ENCODE peak calls at places on chromosomes 6 and 20, in nine cellular contexts. One of them, this sample, is unnamed.

GRCh38 chr6:6975395-6976111 is 132.2 kb upstream of the RREB1 start:
- DNase-seq in tibial nerve: no peak
- DNase-seq in CD8-positive, alpha-beta memory T cell: no peak
- DNase-seq in left ventricle myocardium inferior: peak
- DNase-seq in brain microvascular endothelial cell: no peak
- DNase-seq in PC-9: no peak
- DNase-seq in right atrium auricular region: no peak
- DNase-seq in heart left ventricle: peak
- DNase-seq in cardiac muscle cell: peak
- DNase-seq in this sample: no peak

GRCh38 chr20:64083380-64084208 is 604 bp downstream of the LKAAEAR1 start:
- DNase-seq in cardiac muscle cell: peak
- DNase-seq in heart left ventricle: peak
- DNase-seq in PC-9: peak
- DNase-seq in tibial nerve: peak
- DNase-seq in brain microvascular endothelial cell: peak
- DNase-seq in right atrium auricular region: peak
- DNase-seq in left ventricle myocardium inferior: peak
- DNase-seq in CD8-positive, alpha-beta memory T cell: peak
- DNase-seq in this sample: peak

GRCh38 chr6:130959938-130960337 is 103.1 kb downstream of the EPB41L2 start:
- DNase-seq in cardiac muscle cell: no peak
- DNase-seq in CD8-positive, alpha-beta memory T cell: no peak
- DNase-seq in PC-9: no peak
- DNase-seq in heart left ventricle: no peak
- DNase-seq in left ventricle myocardium inferior: no peak
- DNase-seq in tibial nerve: no peak
- DNase-seq in brain microvascular endothelial cell: no peak
- DNase-seq in right atrium auricular region: no peak
- DNase-seq in this sample: no peak

GRCh38 chr6:161407581-161407980 is 133.7 kb upstream of the AGPAT4 start:
- DNase-seq in brain microvascular endothelial cell: peak
- DNase-seq in PC-9: no peak
- DNase-seq in heart left ventricle: no peak
- DNase-seq in CD8-positive, alpha-beta memory T cell: no peak
- DNase-seq in right atrium auricular region: no peak
- DNase-seq in tibial nerve: no peak
- DNase-seq in left ventricle myocardium inferior: no peak
- DNase-seq in cardiac muscle cell: peak
- DNase-seq in this sample: no peak

GRCh38 chr20:42483694-42484303 is 705.9 kb downstream of the PTPRT start:
- DNase-seq in left ventricle myocardium inferior: no peak
- DNase-seq in brain microvascular endothelial cell: no peak
- DNase-seq in CD8-positive, alpha-beta memory T cell: no peak
- DNase-seq in cardiac muscle cell: peak
- DNase-seq in heart left ventricle: no peak
- DNase-seq in right atrium auricular region: no peak
- DNase-seq in tibial nerve: no peak
- DNase-seq in PC-9: peak
- DNase-seq in this sample: no peak

GRCh38 chr6:167678102-167679101 is 148.3 kb upstream of the AFDN start:
- DNase-seq in PC-9: no peak
- DNase-seq in CD8-positive, alpha-beta memory T cell: no peak
- DNase-seq in right atrium auricular region: no peak
- DNase-seq in cardiac muscle cell: peak
- DNase-seq in left ventricle myocardium inferior: peak
- DNase-seq in tibial nerve: no peak
- DNase-seq in brain microvascular endothelial cell: no peak
- DNase-seq in heart left ventricle: peak
- DNase-seq in this sample: no peak

GRCh38 chr20:11797161-11797560 is 120.5 kb upstream of the BTBD3 start:
- DNase-seq in cardiac muscle cell: no peak
- DNase-seq in tibial nerve: no peak
- DNase-seq in brain microvascular endothelial cell: no peak
- DNase-seq in PC-9: no peak
- DNase-seq in CD8-positive, alpha-beta memory T cell: no peak
- DNase-seq in left ventricle myocardium inferior: no peak
- DNase-seq in heart left ventricle: no peak
- DNase-seq in right atrium auricular region: no peak
- DNase-seq in this sample: no peak

GRCh38 chr20:13995841-13996240 is 525 bp downstream of the MACROD2 start:
- DNase-seq in right atrium auricular region: no peak
- DNase-seq in PC-9: peak
- DNase-seq in CD8-positive, alpha-beta memory T cell: no peak
- DNase-seq in left ventricle myocardium inferior: peak
- DNase-seq in brain microvascular endothelial cell: no peak
- DNase-seq in tibial nerve: no peak
- DNase-seq in cardiac muscle cell: no peak
- DNase-seq in heart left ventricle: peak
- DNase-seq in this sample: peak

GRCh38 chr20:7828437-7828836 is 111.8 kb downstream of the HAO1 start:
- DNase-seq in heart left ventricle: no peak
- DNase-seq in right atrium auricular region: no peak
- DNase-seq in CD8-positive, alpha-beta memory T cell: no peak
- DNase-seq in brain microvascular endothelial cell: no peak
- DNase-seq in left ventricle myocardium inferior: no peak
- DNase-seq in cardiac muscle cell: peak
- DNase-seq in tibial nerve: no peak
- DNase-seq in PC-9: no peak
- DNase-seq in this sample: no peak

GRCh38 chr20:7818477-7818876 is 121.8 kb downstream of the HAO1 start:
- DNase-seq in brain microvascular endothelial cell: no peak
- DNase-seq in right atrium auricular region: no peak
- DNase-seq in heart left ventricle: no peak
- DNase-seq in cardiac muscle cell: no peak
- DNase-seq in PC-9: no peak
- DNase-seq in left ventricle myocardium inferior: no peak
- DNase-seq in CD8-positive, alpha-beta memory T cell: no peak
- DNase-seq in tibial nerve: no peak
- DNase-seq in this sample: no peak

GRCh38 chr20:7817286-7817685 is 123.0 kb downstream of the HAO1 start:
- DNase-seq in heart left ventricle: no peak
- DNase-seq in CD8-positive, alpha-beta memory T cell: no peak
- DNase-seq in left ventricle myocardium inferior: no peak
- DNase-seq in brain microvascular endothelial cell: no peak
- DNase-seq in cardiac muscle cell: no peak
- DNase-seq in right atrium auricular region: no peak
- DNase-seq in PC-9: no peak
- DNase-seq in tibial nerve: no peak
- DNase-seq in this sample: no peak

GRCh38 chr20:7822772-7823171 is 117.5 kb downstream of the HAO1 start:
- DNase-seq in PC-9: no peak
- DNase-seq in CD8-positive, alpha-beta memory T cell: no peak
- DNase-seq in cardiac muscle cell: no peak
- DNase-seq in left ventricle myocardium inferior: no peak
- DNase-seq in heart left ventricle: no peak
- DNase-seq in right atrium auricular region: no peak
- DNase-seq in tibial nerve: no peak
- DNase-seq in brain microvascular endothelial cell: no peak
- DNase-seq in this sample: no peak
- H3K4me3 ChIP-seq in PC-9: no peak
- H3K4me3 ChIP-seq in CD8-positive, alpha-beta memory T cell: no peak
- H3K4me3 ChIP-seq in cardiac muscle cell: no peak
- H3K4me3 ChIP-seq in left ventricle myocardium inferior: no peak
- H3K4me3 ChIP-seq in heart left ventricle: no peak
- H3K4me3 ChIP-seq in right atrium auricular region: no peak
- H3K4me3 ChIP-seq in tibial nerve: no peak
- H3K4me3 ChIP-seq in brain microvascular endothelial cell: no peak
- H3K4me3 ChIP-seq in this sample: no peak

GRCh38 chr6:52515219-52515960 is 61.5 kb downstream of the TRAM2 start:
- DNase-seq in CD8-positive, alpha-beta memory T cell: no peak
- DNase-seq in tibial nerve: no peak
- DNase-seq in heart left ventricle: no peak
- DNase-seq in cardiac muscle cell: no peak
- DNase-seq in left ventricle myocardium inferior: no peak
- DNase-seq in right atrium auricular region: no peak
- DNase-seq in brain microvascular endothelial cell: no peak
- DNase-seq in PC-9: no peak
- DNase-seq in this sample: no peak

GRCh38 chr6:52516269-52516668 is 60.6 kb downstream of the TRAM2 start:
- DNase-seq in CD8-positive, alpha-beta memory T cell: no peak
- DNase-seq in left ventricle myocardium inferior: no peak
- DNase-seq in brain microvascular endothelial cell: no peak
- DNase-seq in right atrium auricular region: no peak
- DNase-seq in heart left ventricle: no peak
- DNase-seq in cardiac muscle cell: no peak
- DNase-seq in PC-9: no peak
- DNase-seq in tibial nerve: no peak
- DNase-seq in this sample: no peak

GRCh38 chr6:52518279-52518944 is 58.4 kb downstream of the TRAM2 start:
- DNase-seq in brain microvascular endothelial cell: no peak
- DNase-seq in PC-9: no peak
- DNase-seq in CD8-positive, alpha-beta memory T cell: no peak
- DNase-seq in cardiac muscle cell: no peak
- DNase-seq in tibial nerve: no peak
- DNase-seq in right atrium auricular region: no peak
- DNase-seq in left ventricle myocardium inferior: no peak
- DNase-seq in heart left ventricle: no peak
- DNase-seq in this sample: no peak

GRCh38 chr6:52517502-52518278 is 59.2 kb downstream of the TRAM2 start:
- DNase-seq in left ventricle myocardium inferior: peak
- DNase-seq in right atrium auricular region: peak
- DNase-seq in cardiac muscle cell: peak
- DNase-seq in PC-9: peak
- DNase-seq in tibial nerve: peak
- DNase-seq in heart left ventricle: peak
- DNase-seq in brain microvascular endothelial cell: peak
- DNase-seq in CD8-positive, alpha-beta memory T cell: no peak
- DNase-seq in this sample: peak

DNA sequence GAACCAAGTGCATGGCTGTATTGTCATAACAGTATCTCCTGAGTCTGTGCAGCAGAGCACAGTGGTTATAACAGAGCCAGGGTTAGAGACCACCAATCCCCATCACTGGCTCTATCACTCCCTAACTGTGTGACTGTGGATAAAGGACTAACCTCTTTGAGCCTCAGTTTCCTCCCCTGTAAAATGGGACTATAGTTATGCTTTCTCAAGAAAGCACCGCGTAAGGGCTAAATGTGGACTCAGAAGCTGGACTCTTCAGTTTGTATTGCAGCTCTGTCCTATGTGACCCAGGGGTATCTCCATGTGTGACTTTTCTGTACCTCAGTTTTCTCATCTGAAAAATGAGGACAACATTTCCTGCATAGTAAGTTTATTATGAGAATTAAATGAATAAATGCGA is 59.9 kb downstream of the TRAM2 start:
- DNase-seq in CD8-positive, alpha-beta memory T cell: no peak
- DNase-seq in left ventricle myocardium inferior: no peak
- DNase-seq in heart left ventricle: no peak
- DNase-seq in right atrium auricular region: no peak
- DNase-seq in PC-9: no peak
- DNase-seq in brain microvascular endothelial cell: no peak
- DNase-seq in tibial nerve: no peak
- DNase-seq in cardiac muscle cell: no peak
- DNase-seq in this sample: no peak
- H3K27ac ChIP-seq in CD8-positive, alpha-beta memory T cell: peak
- H3K27ac ChIP-seq in left ventricle myocardium inferior: peak
- H3K27ac ChIP-seq in heart left ventricle: no peak
- H3K27ac ChIP-seq in right atrium auricular region: no peak
- H3K27ac ChIP-seq in PC-9: no peak
- H3K27ac ChIP-seq in brain microvascular endothelial cell: peak
- H3K27ac ChIP-seq in tibial nerve: peak
- H3K27ac ChIP-seq in cardiac muscle cell: no peak
- H3K27ac ChIP-seq in this sample: no peak

DNA sequence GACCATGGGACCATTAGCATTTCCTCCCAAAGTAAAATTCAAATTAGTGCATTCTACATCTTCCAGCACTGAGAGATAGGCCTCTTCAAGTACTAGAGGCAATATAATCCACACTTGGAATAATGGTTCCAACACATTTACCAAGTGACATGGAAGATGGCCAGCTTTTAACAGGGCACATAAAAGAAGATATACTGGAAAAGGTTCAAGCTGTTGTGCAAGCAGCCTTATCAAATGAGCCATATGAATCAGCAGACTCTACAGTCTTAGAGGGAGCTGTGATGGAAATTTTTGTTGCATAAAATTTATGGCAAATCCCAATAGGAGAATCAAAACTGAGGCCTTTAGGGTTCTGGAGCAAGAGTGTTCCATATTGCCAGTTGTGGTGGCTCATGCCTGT is 526.6 kb upstream of the IRAK1BP1 start:
- DNase-seq in heart left ventricle: no peak
- DNase-seq in left ventricle myocardium inferior: no peak
- DNase-seq in tibial nerve: no peak
- DNase-seq in CD8-positive, alpha-beta memory T cell: no peak
- DNase-seq in PC-9: no peak
- DNase-seq in cardiac muscle cell: no peak
- DNase-seq in brain microvascular endothelial cell: peak
- DNase-seq in right atrium auricular region: no peak
- DNase-seq in this sample: no peak
- H3K4me3 ChIP-seq in heart left ventricle: no peak
- H3K4me3 ChIP-seq in left ventricle myocardium inferior: no peak
- H3K4me3 ChIP-seq in tibial nerve: no peak
- H3K4me3 ChIP-seq in CD8-positive, alpha-beta memory T cell: no peak
- H3K4me3 ChIP-seq in PC-9: no peak
- H3K4me3 ChIP-seq in cardiac muscle cell: no peak
- H3K4me3 ChIP-seq in brain microvascular endothelial cell: no peak
- H3K4me3 ChIP-seq in right atrium auricular region: no peak
- H3K4me3 ChIP-seq in this sample: no peak

GRCh38 chr20:19275630-19276071 is 63.2 kb downstream of the SLC24A3 start:
- DNase-seq in CD8-positive, alpha-beta memory T cell: no peak
- DNase-seq in right atrium auricular region: peak
- DNase-seq in brain microvascular endothelial cell: no peak
- DNase-seq in PC-9: no peak
- DNase-seq in tibial nerve: peak
- DNase-seq in heart left ventricle: peak
- DNase-seq in cardiac muscle cell: peak
- DNase-seq in left ventricle myocardium inferior: peak
- DNase-seq in this sample: peak

GRCh38 chr20:19274412-19275015 is 62.1 kb downstream of the SLC24A3 start:
- DNase-seq in PC-9: no peak
- DNase-seq in cardiac muscle cell: no peak
- DNase-seq in right atrium auricular region: no peak
- DNase-seq in tibial nerve: peak
- DNase-seq in heart left ventricle: peak
- DNase-seq in left ventricle myocardium inferior: peak
- DNase-seq in brain microvascular endothelial cell: no peak
- DNase-seq in CD8-positive, alpha-beta memory T cell: no peak
- DNase-seq in this sample: peak

GRCh38 chr20:19272976-19273654 is 60.7 kb downstream of the SLC24A3 start:
- DNase-seq in tibial nerve: no peak
- DNase-seq in brain microvascular endothelial cell: no peak
- DNase-seq in CD8-positive, alpha-beta memory T cell: no peak
- DNase-seq in left ventricle myocardium inferior: no peak
- DNase-seq in right atrium auricular region: no peak
- DNase-seq in cardiac muscle cell: no peak
- DNase-seq in heart left ventricle: no peak
- DNase-seq in PC-9: no peak
- DNase-seq in this sample: no peak

GRCh38 chr20:19274001-19274400 is 61.6 kb downstream of the SLC24A3 start:
- DNase-seq in brain microvascular endothelial cell: no peak
- DNase-seq in tibial nerve: no peak
- DNase-seq in right atrium auricular region: no peak
- DNase-seq in heart left ventricle: no peak
- DNase-seq in CD8-positive, alpha-beta memory T cell: no peak
- DNase-seq in cardiac muscle cell: no peak
- DNase-seq in left ventricle myocardium inferior: no peak
- DNase-seq in PC-9: no peak
- DNase-seq in this sample: no peak

DNA sequence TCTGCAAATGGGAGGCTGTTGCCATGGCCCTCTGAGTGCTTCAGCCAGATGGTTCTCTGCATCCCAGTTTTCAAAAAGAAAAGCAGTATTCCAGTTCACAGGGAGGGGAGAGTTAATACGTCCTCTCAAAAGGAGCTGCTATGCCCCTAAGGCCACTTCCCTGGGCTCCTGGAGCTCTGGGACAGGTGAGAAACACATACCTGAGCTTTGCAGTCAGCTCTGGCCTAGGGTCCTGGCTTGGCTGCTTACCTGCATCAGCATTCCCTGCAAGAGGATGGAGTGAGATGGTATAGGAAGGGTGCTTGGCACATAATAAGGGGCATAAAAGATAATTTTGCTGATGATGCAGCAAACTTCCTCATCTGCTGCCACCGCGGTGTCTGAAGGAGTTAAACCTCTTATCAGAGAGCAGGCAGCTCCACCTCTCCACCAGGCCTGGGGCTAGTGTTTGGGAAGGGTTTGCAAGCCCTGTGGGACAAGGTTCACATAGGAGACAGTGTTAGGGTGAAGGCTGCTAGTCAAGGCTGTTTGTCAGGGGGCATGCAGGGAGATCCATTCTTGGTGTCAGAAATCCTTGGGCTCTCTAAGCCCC is 62.7 kb downstream of the SLC24A3 start:
- DNase-seq in tibial nerve: no peak
- DNase-seq in cardiac muscle cell: no peak
- DNase-seq in left ventricle myocardium inferior: no peak
- DNase-seq in CD8-positive, alpha-beta memory T cell: no peak
- DNase-seq in heart left ventricle: no peak
- DNase-seq in right atrium auricular region: no peak
- DNase-seq in brain microvascular endothelial cell: no peak
- DNase-seq in PC-9: no peak
- DNase-seq in this sample: peak
- H3K27ac ChIP-seq in tibial nerve: peak
- H3K27ac ChIP-seq in cardiac muscle cell: no peak
- H3K27ac ChIP-seq in left ventricle myocardium inferior: peak
- H3K27ac ChIP-seq in CD8-positive, alpha-beta memory T cell: no peak
- H3K27ac ChIP-seq in heart left ventricle: peak
- H3K27ac ChIP-seq in right atrium auricular region: no peak
- H3K27ac ChIP-seq in brain microvascular endothelial cell: no peak
- H3K27ac ChIP-seq in PC-9: no peak
- H3K27ac ChIP-seq in this sample: peak

This sample was measured in lung.